ENCODE peak calls at places on chromosome 2, in four cellular contexts. V is GM23338, M is HCT116, J is OCI-LY7. B is an unnamed sample.

GRCh38 chr2:240305369-240305962 is 130.0 kb upstream of the GPC1 start:
- DNase-seq in V (no peak), M (no peak), J (no peak), B (no peak)

GRCh38 chr2:219968685-219969345 is 341.4 kb downstream of the SLC4A3 start:
- DNase-seq in M (peak; percentile 22), J (no peak), V (no peak), B (peak; percentile 68)

GRCh38 chr2:239094727-239095266 is 246.9 kb downstream of the TWIST2 start:
- DNase-seq in J (no peak), M (no peak), V (no peak), B (no peak)

GRCh38 chr2:108548221-108549003 is 14.1 kb downstream of the LIMS1 start:
- DNase-seq in J (no peak), M (no peak), V (no peak), B (no peak)

GRCh38 chr2:189222440-189222839 is 42.9 kb upstream of the COL5A2 start:
- DNase-seq in J (no peak), V (no peak), M (no peak), B (peak; percentile 41)

GRCh38 chr2:182004945-182005344 is 19.3 kb downstream of the PPP1R1C start:
- DNase-seq in V (no peak), J (no peak), M (no peak), B (no peak)

GRCh38 chr2:140565756-140566155 is 1565.1 kb downstream of the LRP1B start:
- DNase-seq in J (no peak), V (peak; percentile 22), M (no peak), B (no peak)

GRCh38 chr2:11140492-11140891 is 14.8 kb upstream of the SLC66A3 start:
- DNase-seq in J (no peak), V (no peak), M (no peak), B (peak; percentile 79)

GRCh38 chr2:65353046-65353445 is 79.4 kb downstream of the SPRED2 start:
- DNase-seq in J (no peak), V (peak; percentile 76), M (no peak), B (no peak)

GRCh38 chr2:173427887-173428683 is 73.4 kb downstream of the CDCA7 start:
- DNase-seq in M (no peak), V (no peak), J (no peak), B (peak; percentile 53)

GRCh38 chr2:65070172-65070830 is 14.1 kb downstream of the CEP68 start:
- DNase-seq in V (no peak), M (peak; percentile 27), J (peak; percentile 76), B (peak; percentile 86)

GRCh38 chr2:235609321-235609720 is 115.5 kb downstream of the AGAP1 start:
- DNase-seq in V (no peak), J (no peak), M (no peak), B (no peak)

GRCh38 chr2:233418761-233419625 is 64.7 kb downstream of the DGKD start:
- DNase-seq in V (no peak), J (peak; percentile 85), M (peak; percentile 37), B (no peak)

GRCh38 chr2:28828382-28828781 is 17.7 kb downstream of the SPDYA start:
- DNase-seq in J (no peak), V (no peak), M (no peak), B (peak; percentile 13)

GRCh38 chr2:26569216-26570082 is 71.7 kb downstream of the CIB4 start:
- DNase-seq in J (no peak), M (no peak), V (no peak), B (no peak)
- TF ChIP-seq EZH2phosphoT487 in J (no peak), M (no peak), V (no peak), B (no peak)

GRCh38 chr2:8819194-8819593 is 18.2 kb downstream of the KIDINS220 start:
- DNase-seq in V (no peak), J (no peak), M (no peak), B (peak; percentile 69)

GRCh38 chr2:8819948-8820347 is 17.5 kb downstream of the KIDINS220 start:
- DNase-seq in M (no peak), V (no peak), J (no peak), B (no peak)

GRCh38 chr2:8821276-8822217 is 15.9 kb downstream of the KIDINS220 start:
- DNase-seq in V (no peak), M (no peak), J (no peak), B (peak; percentile 83)

GRCh38 chr2:8817219-8817618 is 20.2 kb downstream of the KIDINS220 start:
- DNase-seq in M (no peak), J (no peak), V (no peak), B (no peak)

DNA sequence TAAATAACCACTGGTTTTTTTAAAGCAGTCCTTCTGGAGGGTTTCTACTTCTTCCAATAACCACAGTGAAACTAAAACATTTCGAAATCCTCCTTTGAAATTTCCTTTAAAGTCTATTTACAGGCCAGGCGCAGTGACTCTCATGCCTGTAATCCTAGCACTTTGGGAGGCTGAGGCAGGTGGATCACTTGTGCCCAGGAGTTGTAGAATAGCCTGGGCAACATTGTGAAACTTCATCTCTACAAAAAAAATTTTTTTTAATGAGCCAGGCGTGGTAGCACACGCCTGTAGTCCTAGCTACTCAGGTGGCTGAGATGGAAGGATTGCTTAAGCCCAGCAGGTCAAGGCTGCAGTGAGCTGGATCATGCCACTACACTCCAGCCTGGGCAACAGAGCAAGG is 15.2 kb downstream of the KIDINS220 start:
- DNase-seq in V (no peak), J (no peak), M (no peak), B (peak; percentile 20)
- H3K36me3 ChIP-seq in V (no peaks in the 10 kb centered on the region), J (peaks cover 26% of the 10 kb centered on the region), M (no peaks in the 10 kb centered on the region), B (peaks cover 6% of the 10 kb centered on the region)

GRCh38 chr2:33115196-33115595 is 168.4 kb downstream of the LTBP1 start:
- DNase-seq in M (no peak), J (no peak), V (no peak), B (no peak)

GRCh38 chr2:33110461-33110860 is 163.7 kb downstream of the LTBP1 start:
- DNase-seq in J (no peak), M (no peak), V (no peak), B (no peak)

GRCh38 chr2:33107690-33108482 is 161.1 kb downstream of the LTBP1 start:
- DNase-seq in J (no peak), V (no peak), M (no peak), B (peak; percentile 60)

GRCh38 chr2:33108483-33109443 is 162.0 kb downstream of the LTBP1 start:
- DNase-seq in J (no peak), M (no peak), V (no peak), B (peak; percentile 75)

GRCh38 chr2:33111002-33111446 is 164.3 kb downstream of the LTBP1 start:
- DNase-seq in J (no peak), V (no peak), M (no peak), B (peak; percentile 39)
- H3K27ac ChIP-seq in J (no peak overlapping the region), V (no peak overlapping the region), M (no peak overlapping the region), B (no peak overlapping the region)

DNA sequence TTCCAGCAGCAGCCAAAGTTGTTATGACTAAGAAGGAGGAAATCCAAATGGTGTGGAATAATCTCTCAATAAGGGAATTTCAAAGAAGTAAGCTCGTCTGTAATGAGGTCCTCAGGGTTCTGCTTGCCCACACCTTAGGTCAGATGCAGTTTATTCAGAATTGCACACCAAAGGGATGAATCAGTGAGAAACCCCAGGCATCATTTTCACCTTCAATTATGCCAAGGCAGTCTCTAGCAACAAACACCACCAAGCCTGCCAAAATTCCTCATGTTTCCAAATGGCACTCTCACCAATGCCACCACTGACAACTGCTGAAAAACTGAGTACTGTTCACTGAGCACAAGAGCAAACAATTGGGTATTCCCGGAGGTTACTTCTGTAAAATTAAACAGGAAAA is 43.6 kb downstream of the KCNG3 start:
- DNase-seq in J (no peak), V (no peak), M (no peak), B (peak; percentile 9)
- TF ChIP-seq EZH2phosphoT487 in J (no peak), V (no peak), M (no peak), B (no peak)

GRCh38 chr2:194079989-194080388 is 1577.0 kb upstream of the SLC39A10 start:
- DNase-seq in J (no peak), V (no peak), M (no peak), B (no peak)
- H3K36me3 ChIP-seq in J (no peaks in the 10 kb centered on the region), V (peaks cover 3% of the 10 kb centered on the region), M (no peaks in the 10 kb centered on the region), B (no peaks in the 10 kb centered on the region)

GRCh38 chr2:117856415-117857210 is 42.1 kb downstream of the DDX18 start:
- DNase-seq in M (peak; percentile 15), J (no peak), V (peak; percentile 4), B (peak; percentile 94)
- H3K27ac ChIP-seq in M (no peak overlapping the region), J (no peak overlapping the region), V (no peak overlapping the region), B (peak overlapping the region; percentile 73)

GRCh38 chr2:146748046-146748445 is 1096.8 kb upstream of the ACVR2A start:
- DNase-seq in V (no peak), M (no peak), J (no peak), B (no peak)
- TF ChIP-seq EZH2phosphoT487 in V (no peak), M (no peak), J (no peak), B (no peak)